ENCODE peak calls at places on chromosomes 13 and 19, in six cellular contexts. S, A, R, E, V and I are unnamed samples.
A peak's percentile ranks its signal among the peaks of the same experiment; 100 is the strongest.

GRCh38 chr13:111945086-111945485 is 121.9 kb upstream of the SOX1 start:
- DNase-seq in S (no peak), A (no peak), R (peak; percentile 59), E (no peak), V (no peak), I (no peak)

GRCh38 chr13:48356750-48357149 is 53.2 kb downstream of the RB1 start:
- DNase-seq in S (no peak), A (no peak), R (no peak), E (no peak), V (no peak), I (no peak)

GRCh38 chr19:55069137-55069858 is 6.3 kb upstream of the RDH13 start:
- DNase-seq in S (peak; percentile 88), A (no peak), R (no peak), E (no peak), V (peak; percentile 22), I (no peak)

GRCh38 chr13:94192576-94192975 is 286.9 kb downstream of the DCT start:
- DNase-seq in S (no peak), A (no peak), R (no peak), E (no peak), V (no peak), I (no peak)

GRCh38 chr13:22061371-22061805 is 390.5 kb downstream of the FGF9 start:
- DNase-seq in S (no peak), A (peak; percentile 27), R (no peak), E (peak; percentile 61), V (no peak), I (peak; percentile 33)

GRCh38 chr13:75217949-75218348 is 264.0 kb downstream of the TBC1D4 start:
- DNase-seq in S (no peak), A (no peak), R (no peak), E (no peak), V (peak; percentile 90), I (no peak)

GRCh38 chr13:110524484-110525254 is 36.9 kb downstream of the RAB20 start:
- DNase-seq in S (peak; percentile 89), A (no peak), R (no peak), E (no peak), V (peak; percentile 41), I (no peak)

GRCh38 chr19:12112238-12112637 is 27.9 kb downstream of the ZNF20 start:
- DNase-seq in S (no peak), A (no peak), R (no peak), E (no peak), V (no peak), I (no peak)

GRCh38 chr13:32150794-32151193 is 119.2 kb downstream of the FRY start:
- DNase-seq in S (peak; percentile 59), A (no peak), R (no peak), E (no peak), V (no peak), I (no peak)

GRCh38 chr13:93603043-93603442 is 376.4 kb downstream of the GPC6 start:
- DNase-seq in S (no peak), A (no peak), R (no peak), E (no peak), V (peak; percentile 88), I (no peak)

GRCh38 chr13:36530050-36530789 is 97.9 kb downstream of the CCNA1 start:
- DNase-seq in S (no peak), A (no peak), R (no peak), E (no peak), V (peak; percentile 73), I (no peak)